ENCODE peak calls at places on chromosome 1, in five cellular contexts. G, H, E, V and Z are unnamed samples.
A peak's percentile ranks its signal among the peaks of the same experiment; 100 is the strongest.

GRCh38 chr1:27026621-27027574 is 14.2 kb upstream of the TENT5B start:
- DNase-seq in V (peak; percentile 76), E (peak; percentile 75), H (peak; percentile 73), G (peak; percentile 53), Z (no peak)

GRCh38 chr1:167450843-167451242 is 67.5 kb downstream of the CD247 start:
- DNase-seq in E (no peak), H (no peak), G (no peak), V (no peak), Z (no peak)

GRCh38 chr1:235253219-235253640 is 74.7 kb downstream of the ARID4B start:
- DNase-seq in G (peak; percentile 68), E (peak; percentile 53), H (peak; percentile 83), V (peak; percentile 83), Z (peak; percentile 67)

GRCh38 chr1:11654571-11655262 is at the start of gene FBXO44:
- DNase-seq in G (peak; percentile 67), V (peak; percentile 67), E (peak; percentile 88), H (no peak), Z (peak; percentile 49)

GRCh38 chr1:246725191-246725590 is 982 bp downstream of the SCCPDH start:
- DNase-seq in G (no peak), H (no peak), E (no peak), V (no peak), Z (no peak)

GRCh38 chr1:49351744-49352143 is 575.1 kb upstream of the BEND5 start:
- DNase-seq in E (no peak), V (peak; percentile 30), G (no peak), H (no peak), Z (no peak)

GRCh38 chr1:209937996-209938959 is at the start of gene SYT14:
- DNase-seq in G (no peak), V (peak; percentile 10), H (peak; percentile 78), E (peak; percentile 82), Z (peak; percentile 70)

GRCh38 chr1:245370905-245371581 is 216.3 kb downstream of the KIF26B start:
- DNase-seq in V (no peak), E (no peak), H (peak; percentile 35), G (no peak), Z (peak; percentile 18)

GRCh38 chr1:145884675-145885074 is 991 bp downstream of the ANKRD35 start:
- DNase-seq in H (peak; percentile 58), G (no peak), V (peak; percentile 13), E (no peak), Z (no peak)

GRCh38 chr1:241235236-241235897 is 121.6 kb downstream of the RGS7 start:
- DNase-seq in E (peak; percentile 12), H (no peak), G (no peak), V (no peak), Z (no peak)